ENCODE peak calls at places on chromosome X, in six cellular contexts. O is CD4-positive, CD25-positive, alpha-beta regulatory T cell; K is heart right ventricle; U is cardiac muscle cell; N is suprapubic skin; H is fibroblast of lung. L is an unnamed sample. For H3K27me3, the result is how much of the 10 kb centered on the place peaks cover.

GRCh38 chrX:12595746-12596145 is 195.5 kb upstream of the PRPS2 start:
- DNase-seq in O (no peak), K (no peak), H (no peak), U (no peak), N (no peak), L (no peak)

GRCh38 chrX:114905251-114905650 is 112.2 kb downstream of the IL13RA2 start:
- DNase-seq in U (no peak), O (no peak), N (no peak), H (no peak), K (no peak), L (no peak)

GRCh38 chrX:154918060-154918483 is 31.9 kb downstream of the F8A1 start:
- DNase-seq in N (no peak), K (no peak), O (peak), U (peak), H (peak), L (no peak)

GRCh38 chrX:35711281-35711680 is 86.9 kb upstream of the MAGEB16 start:
- DNase-seq in N (no peak), O (no peak), U (no peak), H (peak), K (no peak), L (no peak)

GRCh38 chrX:46713672-46714487 is 45.0 kb downstream of the SLC9A7 start:
- DNase-seq in U (peak), O (no peak), K (no peak), H (peak), N (no peak), L (no peak)

GRCh38 chrX:85992811-85993229 is 54.5 kb downstream of the CHM start:
- DNase-seq in O (no peak), K (no peak), U (peak), H (peak), N (no peak), L (no peak)

GRCh38 chrX:17032351-17032750 is 85.9 kb downstream of the REPS2 start:
- DNase-seq in O (no peak), H (peak), U (peak), N (no peak), K (no peak), L (no peak)

GRCh38 chrX:10444204-10444603 is 176.2 kb downstream of the MID1 start:
- DNase-seq in K (no peak), U (no peak), O (no peak), N (no peak), H (no peak), L (no peak)

GRCh38 chrX:140983730-140984129 is 18.7 kb upstream of the SPANXB1 start:
- DNase-seq in N (no peak), K (no peak), U (no peak), H (no peak), O (no peak), L (no peak)

GRCh38 chrX:1144293-1144692 is 68.2 kb downstream of the CRLF2 start:
- DNase-seq in U (no peak), N (no peak), K (no peak), H (no peak), O (no peak), L (no peak)

GRCh38 chrX:3094261-3094660 is 53.0 kb downstream of the ARSF start:
- DNase-seq in O (no peak), N (no peak), K (no peak), H (peak), U (peak), L (no peak)

GRCh38 chrX:134684956-134685355 is 26.7 kb upstream of the PLAC1 start:
- DNase-seq in U (no peak), N (no peak), H (no peak), K (no peak), O (no peak), L (no peak)

GRCh38 chrX:41435708-41436107 is 11.4 kb upstream of the NYX start:
- DNase-seq in H (no peak), K (no peak), N (no peak), U (no peak), O (no peak), L (no peak)

GRCh38 chrX:119757646-119757978 is 776 bp upstream of the SOWAHD start:
- DNase-seq in N (no peak), O (no peak), K (no peak), H (no peak), U (no peak), L (no peak)
- H3K4me3 ChIP-seq in N (peak), O (no peak), K (peak), H (no peak), U (peak), L (peak)

DNA sequence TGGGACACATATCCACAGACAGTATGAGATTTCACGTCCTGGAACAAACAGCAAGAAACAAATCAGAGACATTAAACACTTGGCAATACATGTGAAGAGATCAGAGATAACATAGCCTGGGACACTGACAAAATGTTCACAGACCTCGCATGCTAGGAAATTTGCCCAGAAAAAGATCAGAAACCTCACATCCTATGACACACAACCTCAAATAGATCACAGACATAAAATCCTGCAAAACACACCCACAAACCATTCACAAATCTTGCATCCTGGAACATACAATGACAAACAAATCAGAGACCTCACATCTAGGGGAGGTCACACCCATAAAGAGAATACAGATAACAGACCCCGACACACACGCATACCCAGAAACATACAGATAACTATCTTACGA is 18.0 kb downstream of the SUV39H1 start:
- DNase-seq in U (no peak), N (no peak), H (no peak), K (no peak), O (peak), L (no peak)
- H3K27ac ChIP-seq in U (no peak), N (no peak), H (no peak), K (no peak), O (peak), L (no peak)

GRCh38 chrX:73829890-73830466 is 267.0 kb downstream of the CHIC1 start:
- DNase-seq in H (no peak), O (no peak), N (no peak), K (no peak), U (no peak), L (no peak)

GRCh38 chrX:73828080-73828720 is 265.2 kb downstream of the CHIC1 start:
- DNase-seq in H (no peak), U (no peak), O (no peak), N (no peak), K (no peak), L (no peak)

GRCh38 chrX:73832319-73832718 is 269.3 kb downstream of the CHIC1 start:
- DNase-seq in N (no peak), K (no peak), H (no peak), U (no peak), O (no peak), L (no peak)

GRCh38 chrX:73830489-73831414 is 267.8 kb downstream of the CHIC1 start:
- DNase-seq in U (no peak), H (no peak), N (no peak), O (no peak), K (no peak), L (no peak)

GRCh38 chrX:73831500-73831899 is 268.5 kb downstream of the CHIC1 start:
- DNase-seq in N (no peak), K (no peak), O (no peak), H (no peak), U (no peak), L (no peak)
- H3K27me3 ChIP-seq in N (under half), K (under half), O (under half), H (under half), U (under half), L (under half)

GRCh38 chrX:126580877-126581276 is 28.3 kb upstream of the DCAF12L1 start:
- DNase-seq in O (no peak), K (no peak), U (no peak), N (no peak), H (no peak), L (no peak)
- H3K4me3 ChIP-seq in O (no peak), K (no peak), U (no peak), N (no peak), H (no peak), L (peak)

DNA sequence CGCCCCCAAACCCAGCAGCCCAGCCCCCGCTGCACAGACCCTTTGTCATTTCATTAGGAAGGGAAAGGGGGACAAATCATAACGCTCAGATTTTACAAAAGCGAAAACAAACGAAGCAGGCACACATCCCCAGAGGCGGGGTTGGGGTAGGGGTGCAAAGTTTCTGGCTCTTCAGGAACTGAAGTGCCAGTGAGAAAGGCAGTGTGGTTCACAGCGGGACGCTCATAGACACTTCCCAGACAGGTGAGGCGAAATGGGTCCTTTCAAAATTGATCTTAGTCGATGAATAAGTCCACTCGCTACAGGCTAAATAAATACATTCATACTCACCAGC is 1.2 kb upstream of the MBNL3 start:
- DNase-seq in N (no peak), K (no peak), O (no peak), H (no peak), U (no peak), L (no peak)
- H3K27ac ChIP-seq in N (peak), K (no peak), O (no peak), H (no peak), U (no peak), L (no peak)